ENCODE peak calls at places on chromosomes 1 and 21, in nine cellular contexts. One of them, this sample, is unnamed. For H3K36me3, the result is how much of the 10 kb centered on the place peaks cover.

GRCh38 chr1:175343945-175344344 is 151.4 kb upstream of the KIAA0040 start:
- DNase-seq in mammary epithelial cell: no peak
- DNase-seq in uterus: no peak
- DNase-seq in esophagus squamous epithelium: no peak
- DNase-seq in keratinocyte: no peak
- DNase-seq in neural progenitor cell: peak
- DNase-seq in HCT116: no peak
- DNase-seq in heart left ventricle: no peak
- DNase-seq in adrenal gland: no peak
- DNase-seq in this sample: no peak

GRCh38 chr1:150548632-150549495 is at the start of gene ADAMTSL4:
- DNase-seq in heart left ventricle: peak
- DNase-seq in keratinocyte: no peak
- DNase-seq in mammary epithelial cell: peak
- DNase-seq in esophagus squamous epithelium: no peak
- DNase-seq in HCT116: no peak
- DNase-seq in uterus: peak
- DNase-seq in adrenal gland: peak
- DNase-seq in neural progenitor cell: peak
- DNase-seq in this sample: no peak

GRCh38 chr1:38064232-38064903 is 17.8 kb upstream of the POU3F1 start:
- DNase-seq in uterus: no peak
- DNase-seq in esophagus squamous epithelium: no peak
- DNase-seq in mammary epithelial cell: peak
- DNase-seq in neural progenitor cell: peak
- DNase-seq in adrenal gland: no peak
- DNase-seq in heart left ventricle: no peak
- DNase-seq in keratinocyte: peak
- DNase-seq in HCT116: peak
- DNase-seq in this sample: peak

GRCh38 chr1:205947024-205947423 is 3.8 kb upstream of the SLC26A9 start:
- DNase-seq in keratinocyte: no peak
- DNase-seq in uterus: no peak
- DNase-seq in neural progenitor cell: no peak
- DNase-seq in HCT116: no peak
- DNase-seq in adrenal gland: no peak
- DNase-seq in heart left ventricle: no peak
- DNase-seq in mammary epithelial cell: peak
- DNase-seq in esophagus squamous epithelium: no peak
- DNase-seq in this sample: no peak

GRCh38 chr1:226644541-226645176 is 94.4 kb downstream of the ITPKB start:
- DNase-seq in keratinocyte: no peak
- DNase-seq in heart left ventricle: no peak
- DNase-seq in adrenal gland: no peak
- DNase-seq in esophagus squamous epithelium: no peak
- DNase-seq in uterus: no peak
- DNase-seq in HCT116: no peak
- DNase-seq in mammary epithelial cell: no peak
- DNase-seq in neural progenitor cell: no peak
- DNase-seq in this sample: no peak

GRCh38 chr1:12525311-12526181 is 92.5 kb downstream of the DHRS3 start:
- DNase-seq in HCT116: no peak
- DNase-seq in mammary epithelial cell: no peak
- DNase-seq in uterus: peak
- DNase-seq in adrenal gland: peak
- DNase-seq in esophagus squamous epithelium: no peak
- DNase-seq in keratinocyte: no peak
- DNase-seq in heart left ventricle: no peak
- DNase-seq in neural progenitor cell: no peak
- DNase-seq in this sample: no peak

GRCh38 chr1:100578201-100578600 is 40.3 kb downstream of the GPR88 start:
- DNase-seq in HCT116: no peak
- DNase-seq in mammary epithelial cell: peak
- DNase-seq in uterus: no peak
- DNase-seq in heart left ventricle: no peak
- DNase-seq in adrenal gland: no peak
- DNase-seq in esophagus squamous epithelium: no peak
- DNase-seq in neural progenitor cell: no peak
- DNase-seq in keratinocyte: no peak
- DNase-seq in this sample: no peak

GRCh38 chr1:1079408-1080121 is 5.5 kb upstream of the RNF223 start:
- DNase-seq in keratinocyte: peak
- DNase-seq in mammary epithelial cell: peak
- DNase-seq in esophagus squamous epithelium: no peak
- DNase-seq in HCT116: peak
- DNase-seq in adrenal gland: peak
- DNase-seq in neural progenitor cell: peak
- DNase-seq in uterus: peak
- DNase-seq in heart left ventricle: peak
- DNase-seq in this sample: peak

GRCh38 chr1:19597463-19598309 is 46.4 kb upstream of the NBL1 start:
- DNase-seq in adrenal gland: peak
- DNase-seq in uterus: no peak
- DNase-seq in esophagus squamous epithelium: no peak
- DNase-seq in HCT116: peak
- DNase-seq in neural progenitor cell: no peak
- DNase-seq in mammary epithelial cell: peak
- DNase-seq in heart left ventricle: no peak
- DNase-seq in keratinocyte: no peak
- DNase-seq in this sample: no peak

GRCh38 chr1:109828756-109829505 is 65.2 kb upstream of the EPS8L3 start:
- DNase-seq in keratinocyte: no peak
- DNase-seq in adrenal gland: peak
- DNase-seq in esophagus squamous epithelium: no peak
- DNase-seq in heart left ventricle: no peak
- DNase-seq in uterus: no peak
- DNase-seq in neural progenitor cell: no peak
- DNase-seq in HCT116: no peak
- DNase-seq in mammary epithelial cell: peak
- DNase-seq in this sample: no peak

GRCh38 chr1:2591581-2592261 is 5.1 kb downstream of the PRXL2B start:
- DNase-seq in keratinocyte: no peak
- DNase-seq in esophagus squamous epithelium: no peak
- DNase-seq in adrenal gland: no peak
- DNase-seq in neural progenitor cell: no peak
- DNase-seq in heart left ventricle: no peak
- DNase-seq in HCT116: no peak
- DNase-seq in mammary epithelial cell: no peak
- DNase-seq in uterus: no peak
- DNase-seq in this sample: no peak

GRCh38 chr21:45109831-45110492 is 35.6 kb downstream of the ADARB1 start:
- DNase-seq in uterus: no peak
- DNase-seq in mammary epithelial cell: no peak
- DNase-seq in keratinocyte: no peak
- DNase-seq in adrenal gland: no peak
- DNase-seq in neural progenitor cell: no peak
- DNase-seq in HCT116: no peak
- DNase-seq in esophagus squamous epithelium: no peak
- DNase-seq in heart left ventricle: no peak
- DNase-seq in this sample: peak

DNA sequence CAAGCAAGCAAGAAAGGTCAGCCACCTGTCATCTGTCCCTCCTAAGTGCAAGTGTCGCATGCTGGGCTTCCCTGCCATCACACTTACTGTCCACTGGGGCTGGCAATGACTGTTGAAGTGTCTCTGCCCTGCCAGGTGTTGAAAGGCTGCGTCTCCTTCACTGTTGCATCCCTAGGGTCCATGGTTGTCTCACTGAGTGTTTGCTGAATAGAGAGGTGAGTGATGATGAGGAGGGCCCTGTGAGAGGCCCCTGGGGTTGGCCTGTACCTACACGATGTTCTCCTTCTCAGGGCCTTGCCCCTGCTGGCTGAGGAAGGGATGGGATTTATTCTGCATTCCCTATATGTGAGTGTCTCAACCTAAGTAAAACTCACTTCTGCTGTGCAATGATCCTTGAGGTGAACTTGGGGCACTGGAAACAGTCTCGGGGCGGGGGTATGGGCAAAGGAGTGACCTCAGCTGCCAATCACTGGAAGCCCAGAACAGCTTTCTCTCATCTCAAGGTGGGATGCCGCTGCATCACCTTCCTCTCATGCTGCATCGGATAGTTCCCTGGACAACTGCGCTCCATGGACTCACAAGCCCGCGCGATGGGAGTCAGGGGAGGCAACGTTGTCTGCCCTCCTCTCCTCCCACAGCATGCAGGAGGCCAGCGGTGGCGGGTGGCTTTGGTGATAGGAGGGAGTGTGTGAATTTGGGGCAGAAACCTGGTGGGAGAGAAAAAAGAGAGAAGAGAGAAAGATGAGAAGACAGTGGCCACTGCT is 35.9 kb upstream of the SOX13 start:
- DNase-seq in HCT116: no peak
- DNase-seq in neural progenitor cell: no peak
- DNase-seq in keratinocyte: no peak
- DNase-seq in adrenal gland: no peak
- DNase-seq in heart left ventricle: no peak
- DNase-seq in mammary epithelial cell: no peak
- DNase-seq in esophagus squamous epithelium: no peak
- DNase-seq in uterus: no peak
- DNase-seq in this sample: no peak
- TF ChIP-seq CTCF in HCT116: peak
- TF ChIP-seq CTCF in neural progenitor cell: peak
- TF ChIP-seq CTCF in keratinocyte: peak
- TF ChIP-seq CTCF in adrenal gland: no peak
- TF ChIP-seq CTCF in heart left ventricle: no peak
- TF ChIP-seq CTCF in mammary epithelial cell: no peak
- TF ChIP-seq CTCF in esophagus squamous epithelium: no peak
- TF ChIP-seq CTCF in uterus: no peak
- TF ChIP-seq CTCF in this sample: peak

GRCh38 chr1:212966619-212967018 is 16.3 kb downstream of the VASH2 start:
- DNase-seq in esophagus squamous epithelium: no peak
- DNase-seq in keratinocyte: no peak
- DNase-seq in adrenal gland: no peak
- DNase-seq in HCT116: no peak
- DNase-seq in mammary epithelial cell: no peak
- DNase-seq in neural progenitor cell: no peak
- DNase-seq in heart left ventricle: no peak
- DNase-seq in uterus: no peak
- DNase-seq in this sample: no peak
- H3K36me3 ChIP-seq in esophagus squamous epithelium: under half
- H3K36me3 ChIP-seq in keratinocyte: under half
- H3K36me3 ChIP-seq in adrenal gland: under half
- H3K36me3 ChIP-seq in HCT116: under half
- H3K36me3 ChIP-seq in mammary epithelial cell: under half
- H3K36me3 ChIP-seq in neural progenitor cell: under half
- H3K36me3 ChIP-seq in heart left ventricle: under half
- H3K36me3 ChIP-seq in uterus: under half
- H3K36me3 ChIP-seq in this sample: under half

GRCh38 chr1:65527672-65528071 is 107.2 kb downstream of the LEPR start:
- DNase-seq in HCT116: no peak
- DNase-seq in esophagus squamous epithelium: no peak
- DNase-seq in uterus: no peak
- DNase-seq in keratinocyte: no peak
- DNase-seq in adrenal gland: no peak
- DNase-seq in neural progenitor cell: peak
- DNase-seq in mammary epithelial cell: no peak
- DNase-seq in heart left ventricle: no peak
- DNase-seq in this sample: no peak

GRCh38 chr1:65526049-65526556 is 105.6 kb downstream of the LEPR start:
- DNase-seq in keratinocyte: no peak
- DNase-seq in HCT116: no peak
- DNase-seq in adrenal gland: no peak
- DNase-seq in esophagus squamous epithelium: no peak
- DNase-seq in mammary epithelial cell: no peak
- DNase-seq in heart left ventricle: no peak
- DNase-seq in uterus: no peak
- DNase-seq in neural progenitor cell: no peak
- DNase-seq in this sample: no peak

GRCh38 chr1:65527211-65527610 is 106.7 kb downstream of the LEPR start:
- DNase-seq in uterus: no peak
- DNase-seq in mammary epithelial cell: peak
- DNase-seq in keratinocyte: no peak
- DNase-seq in HCT116: no peak
- DNase-seq in esophagus squamous epithelium: no peak
- DNase-seq in neural progenitor cell: no peak
- DNase-seq in adrenal gland: no peak
- DNase-seq in heart left ventricle: no peak
- DNase-seq in this sample: no peak

GRCh38 chr1:65524931-65525296 is 104.4 kb downstream of the LEPR start:
- DNase-seq in mammary epithelial cell: no peak
- DNase-seq in adrenal gland: no peak
- DNase-seq in neural progenitor cell: peak
- DNase-seq in heart left ventricle: no peak
- DNase-seq in keratinocyte: no peak
- DNase-seq in uterus: no peak
- DNase-seq in esophagus squamous epithelium: no peak
- DNase-seq in HCT116: no peak
- DNase-seq in this sample: no peak

DNA sequence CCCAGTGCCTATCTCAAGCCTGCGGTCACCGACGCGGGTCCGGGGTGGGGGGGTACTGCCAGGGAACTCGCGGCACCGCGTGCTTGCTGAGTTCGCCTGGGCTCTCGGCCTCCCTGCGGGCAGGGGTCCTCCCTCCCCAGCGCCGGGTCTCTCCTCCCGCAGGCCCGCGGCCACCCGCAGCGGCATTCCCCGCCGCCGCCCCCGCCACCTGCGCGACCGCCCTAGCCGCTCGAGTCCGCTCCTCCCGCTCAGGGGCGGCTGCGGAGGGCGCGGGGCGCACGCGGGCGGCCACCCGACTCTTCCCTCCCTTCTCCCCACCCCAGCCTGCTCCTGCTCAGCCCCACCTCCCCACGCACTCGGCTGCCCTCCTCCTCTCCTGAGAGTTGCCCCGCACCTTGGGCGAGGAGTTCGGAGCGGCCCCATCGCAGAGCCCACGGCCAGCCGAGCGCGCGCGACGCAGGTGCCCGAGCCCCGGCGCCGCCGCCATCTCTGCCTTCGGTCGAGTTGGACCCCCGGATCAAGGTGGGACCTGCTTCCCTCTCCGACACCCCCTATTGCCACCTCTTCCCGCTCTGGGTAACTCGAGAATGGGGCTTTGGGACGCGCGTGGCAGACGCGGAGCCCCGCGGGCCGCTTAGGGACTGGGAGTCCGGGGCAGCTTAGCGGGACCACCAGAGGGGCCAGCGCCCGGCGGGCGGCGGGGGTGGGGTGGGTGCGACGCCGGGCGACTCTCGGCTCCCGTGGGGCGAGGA is 105.0 kb downstream of the LEPR start:
- DNase-seq in uterus: peak
- DNase-seq in keratinocyte: no peak
- DNase-seq in mammary epithelial cell: no peak
- DNase-seq in neural progenitor cell: peak
- DNase-seq in adrenal gland: no peak
- DNase-seq in HCT116: no peak
- DNase-seq in esophagus squamous epithelium: no peak
- DNase-seq in heart left ventricle: no peak
- DNase-seq in this sample: no peak
- H3K4me3 ChIP-seq in uterus: peak
- H3K4me3 ChIP-seq in keratinocyte: no peak
- H3K4me3 ChIP-seq in mammary epithelial cell: no peak
- H3K4me3 ChIP-seq in neural progenitor cell: peak
- H3K4me3 ChIP-seq in adrenal gland: no peak
- H3K4me3 ChIP-seq in HCT116: no peak
- H3K4me3 ChIP-seq in esophagus squamous epithelium: peak
- H3K4me3 ChIP-seq in heart left ventricle: peak
- H3K4me3 ChIP-seq in this sample: peak

DNA sequence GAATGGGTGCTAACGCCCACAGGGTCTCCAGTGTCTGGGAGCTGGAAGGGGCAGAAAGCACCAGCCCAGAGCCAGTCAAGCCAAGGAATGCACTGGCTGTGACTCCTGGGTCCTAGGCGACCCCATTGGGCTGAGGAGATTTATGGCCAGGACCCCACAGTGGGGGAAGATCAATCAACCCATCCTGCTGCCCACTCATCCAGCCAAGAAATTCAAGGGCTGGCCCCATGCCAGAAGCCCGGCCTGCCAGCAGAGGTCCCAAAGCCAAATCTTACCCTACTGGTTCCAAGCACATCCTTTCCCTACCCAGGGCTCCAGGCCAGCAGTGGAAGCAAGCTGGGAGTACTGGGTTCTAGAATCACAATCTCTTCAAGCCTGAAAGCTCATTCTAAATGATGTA is 6.8 kb upstream of the PDZK1IP1 start:
- DNase-seq in mammary epithelial cell: no peak
- DNase-seq in esophagus squamous epithelium: no peak
- DNase-seq in neural progenitor cell: no peak
- DNase-seq in HCT116: no peak
- DNase-seq in uterus: no peak
- DNase-seq in heart left ventricle: no peak
- DNase-seq in keratinocyte: no peak
- DNase-seq in adrenal gland: no peak
- DNase-seq in this sample: no peak
- TF ChIP-seq CTCF in mammary epithelial cell: no peak
- TF ChIP-seq CTCF in esophagus squamous epithelium: no peak
- TF ChIP-seq CTCF in neural progenitor cell: peak
- TF ChIP-seq CTCF in HCT116: peak
- TF ChIP-seq CTCF in uterus: no peak
- TF ChIP-seq CTCF in heart left ventricle: no peak
- TF ChIP-seq CTCF in keratinocyte: no peak
- TF ChIP-seq CTCF in adrenal gland: no peak
- TF ChIP-seq CTCF in this sample: no peak

This sample was measured in kidney epithelial cell.